ENCODE peak calls at places on chromosomes 3 and 15, in six cellular contexts. One of them, this sample, is unnamed.

GRCh38 chr3:170780955-170781354 is 89.0 kb downstream of the RPL22L1 start:
- DNase-seq in H9: no peak
- DNase-seq in thoracic aorta: no peak
- DNase-seq in activated CD8-positive, alpha-beta T cell treated with anti-CD3 and anti-CD28 coated beads for 36 hours: no peak
- DNase-seq in endothelial cell of umbilical vein: no peak
- DNase-seq in CD4-positive, alpha-beta T cell: no peak
- DNase-seq in this sample: no peak

GRCh38 chr3:57161131-57161538 is 4.0 kb downstream of the IL17RD start:
- DNase-seq in H9: no peak
- DNase-seq in activated CD8-positive, alpha-beta T cell treated with anti-CD3 and anti-CD28 coated beads for 36 hours: no peak
- DNase-seq in CD4-positive, alpha-beta T cell: no peak
- DNase-seq in endothelial cell of umbilical vein: no peak
- DNase-seq in thoracic aorta: no peak
- DNase-seq in this sample: no peak

GRCh38 chr3:73586190-73586589 is 38.6 kb downstream of the PDZRN3 start:
- DNase-seq in endothelial cell of umbilical vein: no peak
- DNase-seq in activated CD8-positive, alpha-beta T cell treated with anti-CD3 and anti-CD28 coated beads for 36 hours: no peak
- DNase-seq in CD4-positive, alpha-beta T cell: no peak
- DNase-seq in H9: no peak
- DNase-seq in thoracic aorta: no peak
- DNase-seq in this sample: no peak

GRCh38 chr3:150242220-150242938 is 165.7 kb upstream of the TSC22D2 start:
- DNase-seq in endothelial cell of umbilical vein: no peak
- DNase-seq in H9: no peak
- DNase-seq in activated CD8-positive, alpha-beta T cell treated with anti-CD3 and anti-CD28 coated beads for 36 hours: no peak
- DNase-seq in CD4-positive, alpha-beta T cell: no peak
- DNase-seq in thoracic aorta: no peak
- DNase-seq in this sample: no peak

GRCh38 chr3:159266779-159267178 is 464.9 kb downstream of the MFSD1 start:
- DNase-seq in CD4-positive, alpha-beta T cell: no peak
- DNase-seq in H9: peak
- DNase-seq in thoracic aorta: no peak
- DNase-seq in endothelial cell of umbilical vein: peak
- DNase-seq in activated CD8-positive, alpha-beta T cell treated with anti-CD3 and anti-CD28 coated beads for 36 hours: peak
- DNase-seq in this sample: no peak

GRCh38 chr3:4976109-4976508 is 3.1 kb upstream of the BHLHE40 start:
- DNase-seq in thoracic aorta: no peak
- DNase-seq in activated CD8-positive, alpha-beta T cell treated with anti-CD3 and anti-CD28 coated beads for 36 hours: peak
- DNase-seq in endothelial cell of umbilical vein: peak
- DNase-seq in CD4-positive, alpha-beta T cell: peak
- DNase-seq in H9: peak
- DNase-seq in this sample: no peak

GRCh38 chr3:4396599-4396998 is 70.5 kb downstream of the SUMF1 start:
- DNase-seq in activated CD8-positive, alpha-beta T cell treated with anti-CD3 and anti-CD28 coated beads for 36 hours: no peak
- DNase-seq in endothelial cell of umbilical vein: no peak
- DNase-seq in thoracic aorta: no peak
- DNase-seq in CD4-positive, alpha-beta T cell: no peak
- DNase-seq in H9: no peak
- DNase-seq in this sample: no peak

GRCh38 chr3:5009506-5010100 is 30.4 kb downstream of the BHLHE40 start:
- DNase-seq in activated CD8-positive, alpha-beta T cell treated with anti-CD3 and anti-CD28 coated beads for 36 hours: no peak
- DNase-seq in CD4-positive, alpha-beta T cell: no peak
- DNase-seq in H9: no peak
- DNase-seq in endothelial cell of umbilical vein: no peak
- DNase-seq in thoracic aorta: no peak
- DNase-seq in this sample: no peak

GRCh38 chr3:194140520-194141414 is 4.8 kb downstream of the HES1 start:
- DNase-seq in endothelial cell of umbilical vein: peak
- DNase-seq in activated CD8-positive, alpha-beta T cell treated with anti-CD3 and anti-CD28 coated beads for 36 hours: peak
- DNase-seq in CD4-positive, alpha-beta T cell: peak
- DNase-seq in H9: peak
- DNase-seq in thoracic aorta: no peak
- DNase-seq in this sample: peak

GRCh38 chr3:47012342-47013230 is 33.1 kb downstream of the NBEAL2 start:
- DNase-seq in endothelial cell of umbilical vein: no peak
- DNase-seq in CD4-positive, alpha-beta T cell: no peak
- DNase-seq in H9: peak
- DNase-seq in thoracic aorta: no peak
- DNase-seq in activated CD8-positive, alpha-beta T cell treated with anti-CD3 and anti-CD28 coated beads for 36 hours: no peak
- DNase-seq in this sample: no peak

GRCh38 chr3:106797461-106797860 is 579.8 kb upstream of the CCDC54 start:
- DNase-seq in H9: no peak
- DNase-seq in activated CD8-positive, alpha-beta T cell treated with anti-CD3 and anti-CD28 coated beads for 36 hours: no peak
- DNase-seq in thoracic aorta: no peak
- DNase-seq in endothelial cell of umbilical vein: no peak
- DNase-seq in CD4-positive, alpha-beta T cell: no peak
- DNase-seq in this sample: no peak

GRCh38 chr3:50605901-50606326 is 5.7 kb downstream of the CISH start:
- DNase-seq in activated CD8-positive, alpha-beta T cell treated with anti-CD3 and anti-CD28 coated beads for 36 hours: peak
- DNase-seq in endothelial cell of umbilical vein: no peak
- DNase-seq in CD4-positive, alpha-beta T cell: no peak
- DNase-seq in thoracic aorta: no peak
- DNase-seq in H9: no peak
- DNase-seq in this sample: no peak

GRCh38 chr3:127678611-127679533 is 6.1 kb downstream of the ABTB1 start:
- DNase-seq in endothelial cell of umbilical vein: no peak
- DNase-seq in activated CD8-positive, alpha-beta T cell treated with anti-CD3 and anti-CD28 coated beads for 36 hours: no peak
- DNase-seq in H9: peak
- DNase-seq in thoracic aorta: no peak
- DNase-seq in CD4-positive, alpha-beta T cell: no peak
- DNase-seq in this sample: no peak

GRCh38 chr3:47536221-47536891 is 22.8 kb upstream of the ELP6 start:
- DNase-seq in activated CD8-positive, alpha-beta T cell treated with anti-CD3 and anti-CD28 coated beads for 36 hours: no peak
- DNase-seq in endothelial cell of umbilical vein: no peak
- DNase-seq in CD4-positive, alpha-beta T cell: no peak
- DNase-seq in thoracic aorta: no peak
- DNase-seq in H9: no peak
- DNase-seq in this sample: no peak

GRCh38 chr3:143888846-143889245 is 40.6 kb upstream of the SLC9A9 start:
- DNase-seq in H9: no peak
- DNase-seq in thoracic aorta: no peak
- DNase-seq in endothelial cell of umbilical vein: no peak
- DNase-seq in CD4-positive, alpha-beta T cell: no peak
- DNase-seq in activated CD8-positive, alpha-beta T cell treated with anti-CD3 and anti-CD28 coated beads for 36 hours: no peak
- DNase-seq in this sample: no peak

GRCh38 chr15:92733934-92734521 is 78.5 kb upstream of the FAM174B start:
- DNase-seq in endothelial cell of umbilical vein: peak
- DNase-seq in activated CD8-positive, alpha-beta T cell treated with anti-CD3 and anti-CD28 coated beads for 36 hours: peak
- DNase-seq in thoracic aorta: no peak
- DNase-seq in H9: peak
- DNase-seq in CD4-positive, alpha-beta T cell: peak
- DNase-seq in this sample: no peak

GRCh38 chr15:85318048-85318731 is 62.2 kb upstream of the AKAP13 start:
- DNase-seq in endothelial cell of umbilical vein: peak
- DNase-seq in activated CD8-positive, alpha-beta T cell treated with anti-CD3 and anti-CD28 coated beads for 36 hours: peak
- DNase-seq in CD4-positive, alpha-beta T cell: no peak
- DNase-seq in H9: no peak
- DNase-seq in thoracic aorta: no peak
- DNase-seq in this sample: peak

GRCh38 chr15:64847448-64847847 is 5.7 kb downstream of the PLEKHO2 start:
- DNase-seq in CD4-positive, alpha-beta T cell: no peak
- DNase-seq in H9: peak
- DNase-seq in activated CD8-positive, alpha-beta T cell treated with anti-CD3 and anti-CD28 coated beads for 36 hours: no peak
- DNase-seq in endothelial cell of umbilical vein: no peak
- DNase-seq in thoracic aorta: no peak
- DNase-seq in this sample: no peak

GRCh38 chr15:87142096-87142495 is 1062.4 kb downstream of the AGBL1 start:
- DNase-seq in endothelial cell of umbilical vein: no peak
- DNase-seq in activated CD8-positive, alpha-beta T cell treated with anti-CD3 and anti-CD28 coated beads for 36 hours: no peak
- DNase-seq in CD4-positive, alpha-beta T cell: no peak
- DNase-seq in H9: no peak
- DNase-seq in thoracic aorta: no peak
- DNase-seq in this sample: no peak

GRCh38 chr15:91956026-91956723 is 102.7 kb downstream of the SLCO3A1 start:
- DNase-seq in endothelial cell of umbilical vein: no peak
- DNase-seq in thoracic aorta: no peak
- DNase-seq in activated CD8-positive, alpha-beta T cell treated with anti-CD3 and anti-CD28 coated beads for 36 hours: no peak
- DNase-seq in CD4-positive, alpha-beta T cell: no peak
- DNase-seq in H9: no peak
- DNase-seq in this sample: no peak

GRCh38 chr3:182092662-182093262 is 381.0 kb downstream of the SOX2 start:
- DNase-seq in activated CD8-positive, alpha-beta T cell treated with anti-CD3 and anti-CD28 coated beads for 36 hours: no peak
- DNase-seq in endothelial cell of umbilical vein: no peak
- DNase-seq in H9: peak
- DNase-seq in thoracic aorta: no peak
- DNase-seq in CD4-positive, alpha-beta T cell: no peak
- DNase-seq in this sample: no peak

GRCh38 chr15:34271493-34271892 is 46.7 kb downstream of the EMC4 start:
- DNase-seq in activated CD8-positive, alpha-beta T cell treated with anti-CD3 and anti-CD28 coated beads for 36 hours: no peak
- DNase-seq in thoracic aorta: peak
- DNase-seq in H9: no peak
- DNase-seq in CD4-positive, alpha-beta T cell: no peak
- DNase-seq in endothelial cell of umbilical vein: no peak
- DNase-seq in this sample: no peak

GRCh38 chr15:73964736-73965093 is 27.4 kb downstream of the STOML1 start:
- DNase-seq in activated CD8-positive, alpha-beta T cell treated with anti-CD3 and anti-CD28 coated beads for 36 hours: peak
- DNase-seq in endothelial cell of umbilical vein: peak
- DNase-seq in thoracic aorta: no peak
- DNase-seq in CD4-positive, alpha-beta T cell: peak
- DNase-seq in H9: peak
- DNase-seq in this sample: peak

GRCh38 chr15:69979269-69979668 is 118.4 kb downstream of the TLE3 start:
- DNase-seq in activated CD8-positive, alpha-beta T cell treated with anti-CD3 and anti-CD28 coated beads for 36 hours: peak
- DNase-seq in H9: peak
- DNase-seq in CD4-positive, alpha-beta T cell: no peak
- DNase-seq in thoracic aorta: no peak
- DNase-seq in endothelial cell of umbilical vein: no peak
- DNase-seq in this sample: peak

GRCh38 chr3:141150431-141150830 is 81.2 kb upstream of the PXYLP1 start:
- DNase-seq in thoracic aorta: no peak
- DNase-seq in H9: no peak
- DNase-seq in endothelial cell of umbilical vein: no peak
- DNase-seq in activated CD8-positive, alpha-beta T cell treated with anti-CD3 and anti-CD28 coated beads for 36 hours: no peak
- DNase-seq in CD4-positive, alpha-beta T cell: no peak
- DNase-seq in this sample: no peak

GRCh38 chr3:42042747-42043115 is 48.4 kb upstream of the TRAK1 start:
- DNase-seq in endothelial cell of umbilical vein: no peak
- DNase-seq in thoracic aorta: no peak
- DNase-seq in activated CD8-positive, alpha-beta T cell treated with anti-CD3 and anti-CD28 coated beads for 36 hours: no peak
- DNase-seq in H9: no peak
- DNase-seq in CD4-positive, alpha-beta T cell: no peak
- DNase-seq in this sample: no peak

GRCh38 chr3:36957862-36958686 is 13.2 kb upstream of the TRANK1 start:
- DNase-seq in activated CD8-positive, alpha-beta T cell treated with anti-CD3 and anti-CD28 coated beads for 36 hours: no peak
- DNase-seq in H9: no peak
- DNase-seq in CD4-positive, alpha-beta T cell: no peak
- DNase-seq in thoracic aorta: no peak
- DNase-seq in endothelial cell of umbilical vein: peak
- DNase-seq in this sample: no peak

GRCh38 chr15:35436422-35436821 is 109.5 kb downstream of the DPH6 start:
- DNase-seq in endothelial cell of umbilical vein: no peak
- DNase-seq in activated CD8-positive, alpha-beta T cell treated with anti-CD3 and anti-CD28 coated beads for 36 hours: no peak
- DNase-seq in H9: no peak
- DNase-seq in thoracic aorta: no peak
- DNase-seq in CD4-positive, alpha-beta T cell: no peak
- DNase-seq in this sample: no peak

GRCh38 chr3:15601046-15601398 is 347 bp downstream of the HACL1 start:
- DNase-seq in CD4-positive, alpha-beta T cell: no peak
- DNase-seq in endothelial cell of umbilical vein: no peak
- DNase-seq in H9: no peak
- DNase-seq in thoracic aorta: no peak
- DNase-seq in activated CD8-positive, alpha-beta T cell treated with anti-CD3 and anti-CD28 coated beads for 36 hours: no peak
- DNase-seq in this sample: no peak

GRCh38 chr15:45378149-45378912 is at the start of gene GATM:
- DNase-seq in CD4-positive, alpha-beta T cell: no peak
- DNase-seq in H9: peak
- DNase-seq in thoracic aorta: peak
- DNase-seq in endothelial cell of umbilical vein: peak
- DNase-seq in activated CD8-positive, alpha-beta T cell treated with anti-CD3 and anti-CD28 coated beads for 36 hours: peak
- DNase-seq in this sample: peak
- TF ChIP-seq CTCF in CD4-positive, alpha-beta T cell: no peak
- TF ChIP-seq CTCF in H9: peak
- TF ChIP-seq CTCF in thoracic aorta: peak
- TF ChIP-seq CTCF in endothelial cell of umbilical vein: peak
- TF ChIP-seq CTCF in activated CD8-positive, alpha-beta T cell treated with anti-CD3 and anti-CD28 coated beads for 36 hours: no peak
- TF ChIP-seq CTCF in this sample: no peak

GRCh38 chr3:38454179-38454883 is 641 bp downstream of the ACVR2B start:
- DNase-seq in endothelial cell of umbilical vein: peak
- DNase-seq in CD4-positive, alpha-beta T cell: peak
- DNase-seq in H9: no peak
- DNase-seq in thoracic aorta: no peak
- DNase-seq in activated CD8-positive, alpha-beta T cell treated with anti-CD3 and anti-CD28 coated beads for 36 hours: peak
- DNase-seq in this sample: peak
- TF ChIP-seq CTCF in endothelial cell of umbilical vein: no peak
- TF ChIP-seq CTCF in CD4-positive, alpha-beta T cell: no peak
- TF ChIP-seq CTCF in H9: no peak
- TF ChIP-seq CTCF in thoracic aorta: no peak
- TF ChIP-seq CTCF in activated CD8-positive, alpha-beta T cell treated with anti-CD3 and anti-CD28 coated beads for 36 hours: no peak
- TF ChIP-seq CTCF in this sample: peak

GRCh38 chr3:13345772-13346171 is 74.3 kb downstream of the NUP210 start:
- DNase-seq in activated CD8-positive, alpha-beta T cell treated with anti-CD3 and anti-CD28 coated beads for 36 hours: no peak
- DNase-seq in endothelial cell of umbilical vein: no peak
- DNase-seq in H9: no peak
- DNase-seq in CD4-positive, alpha-beta T cell: no peak
- DNase-seq in thoracic aorta: no peak
- DNase-seq in this sample: no peak

GRCh38 chr3:13345284-13345683 is 74.8 kb downstream of the NUP210 start:
- DNase-seq in activated CD8-positive, alpha-beta T cell treated with anti-CD3 and anti-CD28 coated beads for 36 hours: no peak
- DNase-seq in CD4-positive, alpha-beta T cell: no peak
- DNase-seq in thoracic aorta: no peak
- DNase-seq in H9: no peak
- DNase-seq in endothelial cell of umbilical vein: no peak
- DNase-seq in this sample: no peak

GRCh38 chr3:13348100-13348499 is 72.0 kb downstream of the NUP210 start:
- DNase-seq in activated CD8-positive, alpha-beta T cell treated with anti-CD3 and anti-CD28 coated beads for 36 hours: no peak
- DNase-seq in thoracic aorta: no peak
- DNase-seq in endothelial cell of umbilical vein: no peak
- DNase-seq in CD4-positive, alpha-beta T cell: no peak
- DNase-seq in H9: no peak
- DNase-seq in this sample: no peak

GRCh38 chr3:13347390-13347966 is 72.6 kb downstream of the NUP210 start:
- DNase-seq in thoracic aorta: no peak
- DNase-seq in activated CD8-positive, alpha-beta T cell treated with anti-CD3 and anti-CD28 coated beads for 36 hours: no peak
- DNase-seq in endothelial cell of umbilical vein: no peak
- DNase-seq in CD4-positive, alpha-beta T cell: no peak
- DNase-seq in H9: peak
- DNase-seq in this sample: no peak

GRCh38 chr3:13346481-13347389 is 73.4 kb downstream of the NUP210 start:
- DNase-seq in CD4-positive, alpha-beta T cell: peak
- DNase-seq in activated CD8-positive, alpha-beta T cell treated with anti-CD3 and anti-CD28 coated beads for 36 hours: peak
- DNase-seq in endothelial cell of umbilical vein: no peak
- DNase-seq in H9: peak
- DNase-seq in thoracic aorta: no peak
- DNase-seq in this sample: no peak
- TF ChIP-seq CTCF in CD4-positive, alpha-beta T cell: peak
- TF ChIP-seq CTCF in activated CD8-positive, alpha-beta T cell treated with anti-CD3 and anti-CD28 coated beads for 36 hours: peak
- TF ChIP-seq CTCF in endothelial cell of umbilical vein: no peak
- TF ChIP-seq CTCF in H9: peak
- TF ChIP-seq CTCF in thoracic aorta: no peak
- TF ChIP-seq CTCF in this sample: no peak

DNA sequence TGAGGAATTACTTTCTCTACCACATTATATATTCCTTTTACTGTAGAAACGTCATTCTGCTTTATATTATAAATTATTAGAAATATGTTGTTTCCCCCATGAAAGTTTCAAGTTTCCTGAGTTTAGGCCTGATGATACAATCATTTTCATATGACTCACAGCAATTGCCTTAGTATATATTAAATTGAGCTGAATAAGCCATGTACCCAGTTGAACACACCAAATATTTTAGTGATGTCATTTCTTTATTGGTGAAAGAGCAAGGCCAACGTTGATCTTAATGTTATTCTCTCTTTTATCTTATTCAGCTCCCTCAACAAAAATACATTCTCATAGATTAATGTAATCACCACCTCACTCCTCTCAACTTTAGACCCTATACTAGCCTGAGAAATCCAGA is 30.8 kb downstream of the B3GNT5 start:
- DNase-seq in CD4-positive, alpha-beta T cell: no peak
- DNase-seq in H9: no peak
- DNase-seq in endothelial cell of umbilical vein: no peak
- DNase-seq in thoracic aorta: no peak
- DNase-seq in activated CD8-positive, alpha-beta T cell treated with anti-CD3 and anti-CD28 coated beads for 36 hours: no peak
- DNase-seq in this sample: no peak
- TF ChIP-seq CTCF in CD4-positive, alpha-beta T cell: no peak
- TF ChIP-seq CTCF in H9: no peak
- TF ChIP-seq CTCF in endothelial cell of umbilical vein: no peak
- TF ChIP-seq CTCF in thoracic aorta: no peak
- TF ChIP-seq CTCF in activated CD8-positive, alpha-beta T cell treated with anti-CD3 and anti-CD28 coated beads for 36 hours: no peak
- TF ChIP-seq CTCF in this sample: no peak